ENCODE peak calls at places on chromosomes 2 and 18, in nine cellular contexts. One of them, this sample, is unnamed.

GRCh38 chr2:70834881-70835280 is 735 bp downstream of the CD207 start:
- DNase-seq in activated naive CD4-positive, alpha-beta T cell treated with anti-CD3 and anti-CD28 coated beads for 36 hours: no peak
- DNase-seq in RPMI7951: no peak
- DNase-seq in activated CD4-positive, alpha-beta T cell treated with anti-CD3 and anti-CD28 coated beads, Interleukin-2, amount 50 U/mL, for 1 hour: no peak
- DNase-seq in AG08396: no peak
- DNase-seq in myocyte: no peak
- DNase-seq in AG09319: no peak
- DNase-seq in activated CD8-positive, alpha-beta memory T cell treated with anti-CD3 and anti-CD28 coated beads, Interleukin-2, amount 50 U/mL, for 4 hours: no peak
- DNase-seq in GDM1: no peak
- DNase-seq in this sample: no peak

GRCh38 chr2:2101924-2102323 is 229.2 kb downstream of the MYT1L start:
- DNase-seq in myocyte: no peak
- DNase-seq in AG08396: no peak
- DNase-seq in activated CD8-positive, alpha-beta memory T cell treated with anti-CD3 and anti-CD28 coated beads, Interleukin-2, amount 50 U/mL, for 4 hours: no peak
- DNase-seq in activated naive CD4-positive, alpha-beta T cell treated with anti-CD3 and anti-CD28 coated beads for 36 hours: no peak
- DNase-seq in GDM1: no peak
- DNase-seq in activated CD4-positive, alpha-beta T cell treated with anti-CD3 and anti-CD28 coated beads, Interleukin-2, amount 50 U/mL, for 1 hour: no peak
- DNase-seq in AG09319: no peak
- DNase-seq in RPMI7951: peak
- DNase-seq in this sample: no peak

GRCh38 chr2:239291505-239292350 is 109.1 kb downstream of the HDAC4 start:
- DNase-seq in activated CD8-positive, alpha-beta memory T cell treated with anti-CD3 and anti-CD28 coated beads, Interleukin-2, amount 50 U/mL, for 4 hours: no peak
- DNase-seq in myocyte: no peak
- DNase-seq in activated CD4-positive, alpha-beta T cell treated with anti-CD3 and anti-CD28 coated beads, Interleukin-2, amount 50 U/mL, for 1 hour: no peak
- DNase-seq in RPMI7951: no peak
- DNase-seq in AG09319: no peak
- DNase-seq in GDM1: no peak
- DNase-seq in activated naive CD4-positive, alpha-beta T cell treated with anti-CD3 and anti-CD28 coated beads for 36 hours: no peak
- DNase-seq in AG08396: no peak
- DNase-seq in this sample: no peak

GRCh38 chr2:16662440-16662839 is 3.2 kb downstream of the CYRIA start:
- DNase-seq in activated CD4-positive, alpha-beta T cell treated with anti-CD3 and anti-CD28 coated beads, Interleukin-2, amount 50 U/mL, for 1 hour: no peak
- DNase-seq in activated CD8-positive, alpha-beta memory T cell treated with anti-CD3 and anti-CD28 coated beads, Interleukin-2, amount 50 U/mL, for 4 hours: no peak
- DNase-seq in activated naive CD4-positive, alpha-beta T cell treated with anti-CD3 and anti-CD28 coated beads for 36 hours: no peak
- DNase-seq in myocyte: peak
- DNase-seq in RPMI7951: peak
- DNase-seq in GDM1: no peak
- DNase-seq in AG09319: no peak
- DNase-seq in AG08396: no peak
- DNase-seq in this sample: no peak

GRCh38 chr18:57544958-57545661 is 41.4 kb downstream of the FECH start:
- DNase-seq in activated CD4-positive, alpha-beta T cell treated with anti-CD3 and anti-CD28 coated beads, Interleukin-2, amount 50 U/mL, for 1 hour: no peak
- DNase-seq in myocyte: no peak
- DNase-seq in AG08396: no peak
- DNase-seq in GDM1: no peak
- DNase-seq in activated CD8-positive, alpha-beta memory T cell treated with anti-CD3 and anti-CD28 coated beads, Interleukin-2, amount 50 U/mL, for 4 hours: no peak
- DNase-seq in activated naive CD4-positive, alpha-beta T cell treated with anti-CD3 and anti-CD28 coated beads for 36 hours: no peak
- DNase-seq in AG09319: no peak
- DNase-seq in RPMI7951: no peak
- DNase-seq in this sample: no peak

GRCh38 chr2:43759195-43759594 is 14.6 kb upstream of the DYNC2LI1 start:
- DNase-seq in AG09319: peak
- DNase-seq in activated CD8-positive, alpha-beta memory T cell treated with anti-CD3 and anti-CD28 coated beads, Interleukin-2, amount 50 U/mL, for 4 hours: no peak
- DNase-seq in activated naive CD4-positive, alpha-beta T cell treated with anti-CD3 and anti-CD28 coated beads for 36 hours: no peak
- DNase-seq in AG08396: peak
- DNase-seq in GDM1: no peak
- DNase-seq in RPMI7951: peak
- DNase-seq in myocyte: peak
- DNase-seq in activated CD4-positive, alpha-beta T cell treated with anti-CD3 and anti-CD28 coated beads, Interleukin-2, amount 50 U/mL, for 1 hour: no peak
- DNase-seq in this sample: no peak

GRCh38 chr2:78907089-78907488 is 118.4 kb upstream of the REG3G start:
- DNase-seq in activated naive CD4-positive, alpha-beta T cell treated with anti-CD3 and anti-CD28 coated beads for 36 hours: no peak
- DNase-seq in activated CD4-positive, alpha-beta T cell treated with anti-CD3 and anti-CD28 coated beads, Interleukin-2, amount 50 U/mL, for 1 hour: no peak
- DNase-seq in GDM1: no peak
- DNase-seq in RPMI7951: no peak
- DNase-seq in myocyte: no peak
- DNase-seq in AG09319: no peak
- DNase-seq in AG08396: no peak
- DNase-seq in activated CD8-positive, alpha-beta memory T cell treated with anti-CD3 and anti-CD28 coated beads, Interleukin-2, amount 50 U/mL, for 4 hours: no peak
- DNase-seq in this sample: no peak

GRCh38 chr2:200144571-200144970 is 161.9 kb upstream of the SPATS2L start:
- DNase-seq in AG08396: no peak
- DNase-seq in activated CD8-positive, alpha-beta memory T cell treated with anti-CD3 and anti-CD28 coated beads, Interleukin-2, amount 50 U/mL, for 4 hours: no peak
- DNase-seq in activated CD4-positive, alpha-beta T cell treated with anti-CD3 and anti-CD28 coated beads, Interleukin-2, amount 50 U/mL, for 1 hour: no peak
- DNase-seq in myocyte: no peak
- DNase-seq in AG09319: no peak
- DNase-seq in activated naive CD4-positive, alpha-beta T cell treated with anti-CD3 and anti-CD28 coated beads for 36 hours: no peak
- DNase-seq in GDM1: no peak
- DNase-seq in RPMI7951: no peak
- DNase-seq in this sample: no peak

GRCh38 chr18:12321331-12321730 is 13.3 kb downstream of the TUBB6 start:
- DNase-seq in myocyte: peak
- DNase-seq in activated naive CD4-positive, alpha-beta T cell treated with anti-CD3 and anti-CD28 coated beads for 36 hours: no peak
- DNase-seq in activated CD8-positive, alpha-beta memory T cell treated with anti-CD3 and anti-CD28 coated beads, Interleukin-2, amount 50 U/mL, for 4 hours: no peak
- DNase-seq in activated CD4-positive, alpha-beta T cell treated with anti-CD3 and anti-CD28 coated beads, Interleukin-2, amount 50 U/mL, for 1 hour: no peak
- DNase-seq in GDM1: no peak
- DNase-seq in AG09319: no peak
- DNase-seq in RPMI7951: peak
- DNase-seq in AG08396: no peak
- DNase-seq in this sample: peak

GRCh38 chr2:6723865-6724571 is 141.7 kb downstream of the CMPK2 start:
- DNase-seq in activated CD8-positive, alpha-beta memory T cell treated with anti-CD3 and anti-CD28 coated beads, Interleukin-2, amount 50 U/mL, for 4 hours: no peak
- DNase-seq in AG09319: no peak
- DNase-seq in activated CD4-positive, alpha-beta T cell treated with anti-CD3 and anti-CD28 coated beads, Interleukin-2, amount 50 U/mL, for 1 hour: no peak
- DNase-seq in AG08396: no peak
- DNase-seq in myocyte: no peak
- DNase-seq in GDM1: no peak
- DNase-seq in RPMI7951: no peak
- DNase-seq in activated naive CD4-positive, alpha-beta T cell treated with anti-CD3 and anti-CD28 coated beads for 36 hours: no peak
- DNase-seq in this sample: no peak

GRCh38 chr2:176652300-176653182 is 383.3 kb downstream of the MTX2 start:
- DNase-seq in GDM1: peak
- DNase-seq in RPMI7951: peak
- DNase-seq in AG08396: peak
- DNase-seq in AG09319: peak
- DNase-seq in activated naive CD4-positive, alpha-beta T cell treated with anti-CD3 and anti-CD28 coated beads for 36 hours: peak
- DNase-seq in activated CD4-positive, alpha-beta T cell treated with anti-CD3 and anti-CD28 coated beads, Interleukin-2, amount 50 U/mL, for 1 hour: no peak
- DNase-seq in activated CD8-positive, alpha-beta memory T cell treated with anti-CD3 and anti-CD28 coated beads, Interleukin-2, amount 50 U/mL, for 4 hours: no peak
- DNase-seq in myocyte: peak
- DNase-seq in this sample: no peak

GRCh38 chr2:241008711-241009121 is 10.3 kb downstream of the SNED1 start:
- DNase-seq in RPMI7951: no peak
- DNase-seq in AG09319: no peak
- DNase-seq in activated CD4-positive, alpha-beta T cell treated with anti-CD3 and anti-CD28 coated beads, Interleukin-2, amount 50 U/mL, for 1 hour: no peak
- DNase-seq in AG08396: no peak
- DNase-seq in activated naive CD4-positive, alpha-beta T cell treated with anti-CD3 and anti-CD28 coated beads for 36 hours: no peak
- DNase-seq in activated CD8-positive, alpha-beta memory T cell treated with anti-CD3 and anti-CD28 coated beads, Interleukin-2, amount 50 U/mL, for 4 hours: peak
- DNase-seq in GDM1: no peak
- DNase-seq in myocyte: no peak
- DNase-seq in this sample: peak

GRCh38 chr2:18311413-18311812 is 249.0 kb downstream of the RDH14 start:
- DNase-seq in activated CD4-positive, alpha-beta T cell treated with anti-CD3 and anti-CD28 coated beads, Interleukin-2, amount 50 U/mL, for 1 hour: no peak
- DNase-seq in RPMI7951: peak
- DNase-seq in AG08396: peak
- DNase-seq in activated CD8-positive, alpha-beta memory T cell treated with anti-CD3 and anti-CD28 coated beads, Interleukin-2, amount 50 U/mL, for 4 hours: no peak
- DNase-seq in GDM1: no peak
- DNase-seq in AG09319: peak
- DNase-seq in myocyte: peak
- DNase-seq in activated naive CD4-positive, alpha-beta T cell treated with anti-CD3 and anti-CD28 coated beads for 36 hours: no peak
- DNase-seq in this sample: no peak

GRCh38 chr2:3041841-3042600 is 335.6 kb downstream of the EIPR1 start:
- DNase-seq in AG09319: no peak
- DNase-seq in AG08396: no peak
- DNase-seq in activated CD4-positive, alpha-beta T cell treated with anti-CD3 and anti-CD28 coated beads, Interleukin-2, amount 50 U/mL, for 1 hour: no peak
- DNase-seq in RPMI7951: peak
- DNase-seq in activated CD8-positive, alpha-beta memory T cell treated with anti-CD3 and anti-CD28 coated beads, Interleukin-2, amount 50 U/mL, for 4 hours: no peak
- DNase-seq in myocyte: peak
- DNase-seq in GDM1: no peak
- DNase-seq in activated naive CD4-positive, alpha-beta T cell treated with anti-CD3 and anti-CD28 coated beads for 36 hours: no peak
- DNase-seq in this sample: no peak

GRCh38 chr2:228507870-228508269 is 326.4 kb upstream of the SPHKAP start:
- DNase-seq in activated CD4-positive, alpha-beta T cell treated with anti-CD3 and anti-CD28 coated beads, Interleukin-2, amount 50 U/mL, for 1 hour: no peak
- DNase-seq in AG09319: no peak
- DNase-seq in activated CD8-positive, alpha-beta memory T cell treated with anti-CD3 and anti-CD28 coated beads, Interleukin-2, amount 50 U/mL, for 4 hours: no peak
- DNase-seq in GDM1: no peak
- DNase-seq in activated naive CD4-positive, alpha-beta T cell treated with anti-CD3 and anti-CD28 coated beads for 36 hours: no peak
- DNase-seq in AG08396: no peak
- DNase-seq in myocyte: no peak
- DNase-seq in RPMI7951: no peak
- DNase-seq in this sample: no peak

GRCh38 chr2:180676520-180676919 is 303.9 kb upstream of the UBE2E3 start:
- DNase-seq in myocyte: no peak
- DNase-seq in activated naive CD4-positive, alpha-beta T cell treated with anti-CD3 and anti-CD28 coated beads for 36 hours: no peak
- DNase-seq in AG08396: no peak
- DNase-seq in activated CD4-positive, alpha-beta T cell treated with anti-CD3 and anti-CD28 coated beads, Interleukin-2, amount 50 U/mL, for 1 hour: no peak
- DNase-seq in AG09319: no peak
- DNase-seq in GDM1: no peak
- DNase-seq in RPMI7951: no peak
- DNase-seq in activated CD8-positive, alpha-beta memory T cell treated with anti-CD3 and anti-CD28 coated beads, Interleukin-2, amount 50 U/mL, for 4 hours: no peak
- DNase-seq in this sample: no peak

GRCh38 chr2:38508311-38509039 is 94.3 kb downstream of the HNRNPLL start:
- DNase-seq in activated CD4-positive, alpha-beta T cell treated with anti-CD3 and anti-CD28 coated beads, Interleukin-2, amount 50 U/mL, for 1 hour: peak
- DNase-seq in AG09319: no peak
- DNase-seq in RPMI7951: peak
- DNase-seq in activated naive CD4-positive, alpha-beta T cell treated with anti-CD3 and anti-CD28 coated beads for 36 hours: peak
- DNase-seq in activated CD8-positive, alpha-beta memory T cell treated with anti-CD3 and anti-CD28 coated beads, Interleukin-2, amount 50 U/mL, for 4 hours: peak
- DNase-seq in AG08396: peak
- DNase-seq in GDM1: peak
- DNase-seq in myocyte: peak
- DNase-seq in this sample: no peak

GRCh38 chr2:72833084-72833714 is 7.4 kb upstream of the EXOC6B start:
- DNase-seq in activated CD4-positive, alpha-beta T cell treated with anti-CD3 and anti-CD28 coated beads, Interleukin-2, amount 50 U/mL, for 1 hour: no peak
- DNase-seq in activated naive CD4-positive, alpha-beta T cell treated with anti-CD3 and anti-CD28 coated beads for 36 hours: no peak
- DNase-seq in activated CD8-positive, alpha-beta memory T cell treated with anti-CD3 and anti-CD28 coated beads, Interleukin-2, amount 50 U/mL, for 4 hours: no peak
- DNase-seq in AG09319: no peak
- DNase-seq in myocyte: no peak
- DNase-seq in AG08396: no peak
- DNase-seq in GDM1: no peak
- DNase-seq in RPMI7951: no peak
- DNase-seq in this sample: no peak

GRCh38 chr2:168738057-168738456 is 64.4 kb upstream of the NOSTRIN start:
- DNase-seq in AG09319: no peak
- DNase-seq in activated CD8-positive, alpha-beta memory T cell treated with anti-CD3 and anti-CD28 coated beads, Interleukin-2, amount 50 U/mL, for 4 hours: no peak
- DNase-seq in GDM1: no peak
- DNase-seq in AG08396: no peak
- DNase-seq in RPMI7951: no peak
- DNase-seq in myocyte: peak
- DNase-seq in activated naive CD4-positive, alpha-beta T cell treated with anti-CD3 and anti-CD28 coated beads for 36 hours: no peak
- DNase-seq in activated CD4-positive, alpha-beta T cell treated with anti-CD3 and anti-CD28 coated beads, Interleukin-2, amount 50 U/mL, for 1 hour: no peak
- DNase-seq in this sample: no peak

This sample was measured in coronary artery.